ENCODE peak calls at places on chromosomes 16 and 17, in six cellular contexts. F, I, O, W, R and K are unnamed samples.

GRCh38 chr16:27455700-27456099 is 53.7 kb downstream of the IL21R start:
- DNase-seq in I (no peak), F (no peak), W (no peak), O (no peak), R (no peak), K (no peak)

GRCh38 chr16:15749371-15749770 is 99.3 kb downstream of the NDE1 start:
- DNase-seq in I (no peak), F (no peak), W (peak), R (no peak), O (no peak), K (no peak)

GRCh38 chr16:10519929-10520868 is 60.2 kb downstream of the EMP2 start:
- DNase-seq in I (no peak), F (peak), R (peak), W (no peak), O (no peak), K (no peak)

GRCh38 chr17:50414808-50415207 is 11.2 kb upstream of the ACSF2 start:
- DNase-seq in O (no peak), I (no peak), F (no peak), W (peak), R (no peak), K (no peak)

GRCh38 chr17:73546770-73547345 is 97.4 kb downstream of the SDK2 start:
- DNase-seq in F (peak), R (peak), O (peak), W (no peak), I (no peak), K (peak)

GRCh38 chr17:52106638-52107261 is 51.8 kb downstream of the CA10 start:
- DNase-seq in R (peak), W (no peak), I (no peak), O (peak), F (peak), K (peak)

GRCh38 chr17:17167356-17167755 is 38.8 kb downstream of the PLD6 start:
- DNase-seq in R (no peak), I (no peak), F (no peak), O (no peak), W (no peak), K (no peak)

GRCh38 chr17:82022981-82023446 is at the start of gene LRRC45:
- DNase-seq in O (peak), I (peak), F (peak), W (peak), R (peak), K (peak)

GRCh38 chr16:50272111-50272571 is 5.8 kb downstream of the ADCY7 start:
- DNase-seq in I (no peak), W (no peak), R (no peak), O (no peak), F (no peak), K (no peak)

GRCh38 chr16:12449795-12450194 is 353.9 kb downstream of the CPPED1 start:
- DNase-seq in W (peak), R (no peak), O (no peak), I (no peak), F (no peak), K (no peak)

GRCh38 chr17:8147141-8147804 is 4.9 kb downstream of the PER1 start:
- DNase-seq in F (no peak), W (no peak), I (no peak), O (no peak), R (no peak), K (no peak)

GRCh38 chr16:4556112-4556511 is at the start of gene C16orf96:
- DNase-seq in W (no peak), R (no peak), O (no peak), F (peak), I (no peak), K (no peak)

GRCh38 chr16:66198641-66199040 is 167.8 kb upstream of the CDH5 start:
- DNase-seq in I (no peak), F (no peak), W (no peak), R (no peak), O (no peak), K (no peak)

GRCh38 chr16:66199189-66199588 is 167.3 kb upstream of the CDH5 start:
- DNase-seq in R (no peak), O (no peak), W (peak), I (no peak), F (no peak), K (no peak)

GRCh38 chr16:66194866-66195265 is 171.6 kb upstream of the CDH5 start:
- DNase-seq in R (no peak), W (no peak), F (no peak), O (no peak), I (no peak), K (no peak)

GRCh38 chr16:66196770-66197169 is 169.7 kb upstream of the CDH5 start:
- DNase-seq in F (no peak), R (no peak), I (no peak), W (no peak), O (no peak), K (no peak)

GRCh38 chr16:66197668-66198278 is 168.7 kb upstream of the CDH5 start:
- DNase-seq in I (no peak), W (no peak), F (no peak), R (no peak), O (no peak), K (no peak)
- TF ChIP-seq BHLHE40 in I (no peak), W (no peak), F (no peak), R (no peak), O (no peak), K (no peak)

GRCh38 chr16:8919089-8919933 is 37.2 kb downstream of the LITAFD start:
- DNase-seq in O (no peak), R (no peak), F (no peak), I (no peak), W (no peak), K (no peak)
- TF ChIP-seq BHLHE40 in O (no peak), R (no peak), F (no peak), I (no peak), W (no peak), K (no peak)

GRCh38 chr16:84484579-84485254 is 19.7 kb downstream of the MEAK7 start:
- DNase-seq in I (no peak), R (peak), F (peak), O (peak), W (peak), K (peak)
- TF ChIP-seq BHLHE40 in I (no peak), R (no peak), F (no peak), O (no peak), W (no peak), K (no peak)

DNA sequence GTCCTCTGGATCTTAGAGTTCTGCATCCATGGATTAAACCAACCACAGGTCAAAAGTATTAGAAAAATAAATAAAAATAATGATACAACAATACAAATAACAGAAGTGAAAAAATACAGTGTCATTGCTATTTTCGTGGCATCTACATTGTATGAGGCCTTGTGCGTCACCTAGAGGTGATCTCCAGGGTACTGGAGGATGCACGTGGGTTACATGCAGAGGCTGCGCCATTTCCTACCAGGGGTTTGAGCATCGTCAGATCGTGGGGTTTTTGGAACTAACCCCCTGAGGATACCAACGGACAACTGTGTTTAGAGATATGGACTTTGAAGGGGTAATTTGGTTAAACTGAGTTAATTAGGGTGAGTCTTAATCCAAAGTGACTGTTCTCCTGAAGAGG is 224.7 kb downstream of the ENGASE start:
- DNase-seq in R (no peak), I (no peak), F (no peak), O (no peak), W (no peak), K (no peak)
- TF ChIP-seq BHLHE40 in R (no peak), I (no peak), F (no peak), O (no peak), W (no peak), K (no peak)

DNA sequence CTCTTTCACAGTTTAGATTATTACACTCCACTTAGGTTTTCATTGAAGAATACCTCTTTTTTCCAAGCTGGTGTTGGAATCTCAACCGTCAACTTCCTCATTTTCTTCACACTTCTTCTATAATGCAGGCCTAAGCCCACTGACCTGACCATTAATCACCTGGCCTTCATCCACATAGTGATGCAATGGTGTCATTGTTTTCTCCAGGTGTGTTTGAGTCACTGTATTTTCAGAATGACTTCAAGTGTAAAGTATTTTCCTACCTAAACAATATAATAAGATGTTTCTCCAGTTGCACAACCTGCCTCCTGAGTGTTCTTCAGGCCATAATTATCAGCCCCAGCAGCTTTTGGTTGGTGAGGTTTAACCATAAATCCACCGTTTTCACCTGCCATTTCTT is 1675.1 kb downstream of the TP53TG3F start:
- DNase-seq in R (no peak), F (no peak), O (no peak), W (no peak), I (no peak), K (no peak)
- TF ChIP-seq BHLHE40 in R (no peak), F (no peak), O (no peak), W (no peak), I (no peak), K (no peak)

DNA sequence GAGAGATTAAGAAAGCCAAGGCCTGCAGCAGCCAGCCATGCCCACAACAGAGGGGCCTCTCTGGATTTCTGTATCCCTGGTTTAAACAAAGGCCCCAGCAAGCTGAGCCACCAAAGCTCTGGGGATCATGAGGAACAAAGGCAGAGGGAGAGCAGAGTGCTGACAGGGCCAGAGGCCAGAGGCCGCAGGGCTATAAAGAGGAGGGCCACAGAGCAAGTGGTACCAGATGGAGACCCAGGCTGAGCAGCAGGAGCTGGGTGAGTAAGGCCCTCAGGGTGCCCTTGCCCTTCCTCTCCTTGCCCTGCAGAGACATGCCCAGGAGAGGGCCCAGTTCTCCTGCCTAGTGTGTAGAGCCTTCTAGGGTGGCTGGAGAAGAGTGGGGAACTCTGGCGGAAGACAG is at the start of gene CRYBA1:
- DNase-seq in W (no peak), R (no peak), I (no peak), F (no peak), O (no peak), K (no peak)
- TF ChIP-seq BHLHE40 in W (no peak), R (no peak), I (no peak), F (no peak), O (no peak), K (no peak)

GRCh38 chr17:78043031-78043430 is 84.5 kb downstream of the TNRC6C start:
- DNase-seq in I (no peak), F (no peak), O (no peak), W (no peak), R (no peak), K (no peak)
- TF ChIP-seq BHLHE40 in I (no peak), F (no peak), O (no peak), W (no peak), R (no peak), K (no peak)

GRCh38 chr16:58499615-58500328 is at the start of gene NDRG4:
- DNase-seq in I (no peak), F (peak), R (peak), W (peak), O (peak), K (peak)
- TF ChIP-seq BHLHE40 in I (no peak), F (no peak), R (no peak), W (no peak), O (no peak), K (no peak)

GRCh38 chr17:57990037-57990436 is 2.0 kb upstream of the VEZF1 start:
- DNase-seq in F (no peak), R (no peak), I (no peak), O (no peak), W (no peak), K (no peak)

GRCh38 chr17:57988301-57989010 is 402 bp upstream of the VEZF1 start:
- DNase-seq in O (peak), F (peak), R (no peak), I (no peak), W (peak), K (peak)

GRCh38 chr17:57987582-57988300 is at the start of gene VEZF1:
- DNase-seq in W (peak), F (peak), I (no peak), R (peak), O (peak), K (peak)

GRCh38 chr17:57986841-57987581 is 1.0 kb downstream of the VEZF1 start:
- DNase-seq in I (no peak), W (peak), R (peak), F (peak), O (peak), K (peak)

GRCh38 chr17:57989011-57989345 is 924 bp upstream of the VEZF1 start:
- DNase-seq in F (peak), I (no peak), O (peak), R (peak), W (peak), K (peak)
- TF ChIP-seq BHLHE40 in F (no peak), I (no peak), O (no peak), R (no peak), W (no peak), K (no peak)

GRCh38 chr16:73154063-73154870 is 106.3 kb upstream of the ZFHX3 start:
- DNase-seq in O (no peak), F (no peak), I (no peak), W (no peak), R (no peak), K (no peak)
- TF ChIP-seq BHLHE40 in O (no peak), F (no peak), I (no peak), W (no peak), R (no peak), K (no peak)